ENCODE peak calls at places on chromosomes 12 and 14, in nine cellular contexts. V is 8988T; J is A172; O is stimulated activated CD4-positive, alpha-beta T cell treated with anti-CD3 and anti-CD28 coated beads, Interleukin-15, amount 100 ng/mL, for 1 hour; M is heart right ventricle; C is ACHN; L is anterior cingulate cortex; K is glutamatergic neuron; I is kidney. N is an unnamed sample.

GRCh38 chr12:22625671-22626251 is 790 bp downstream of the ETNK1 start:
- DNase-seq in K (peak), O (peak), I (no peak), M (peak), V (no peak), C (peak), L (peak), J (peak), N (no peak)

GRCh38 chr12:130044991-130045621 is 117.2 kb upstream of the FZD10 start:
- DNase-seq in O (no peak), I (no peak), L (no peak), V (no peak), K (no peak), M (no peak), C (no peak), J (no peak), N (no peak)

GRCh38 chr12:94941440-94941862 is 62.0 kb downstream of the NDUFA12 start:
- DNase-seq in O (no peak), V (no peak), J (peak), K (peak), C (no peak), L (no peak), I (no peak), M (peak), N (peak)

GRCh38 chr12:86950043-86950838 is 694.0 kb upstream of the MGAT4C start:
- DNase-seq in L (no peak), C (no peak), K (no peak), M (no peak), J (no peak), O (no peak), I (no peak), V (no peak), N (no peak)

GRCh38 chr14:65255583-65256443 is 153.5 kb upstream of the MAX start:
- DNase-seq in K (no peak), V (no peak), M (no peak), I (peak), C (no peak), J (no peak), O (no peak), L (no peak), N (no peak)

GRCh38 chr12:109727039-109727723 is 13.6 kb downstream of the FAM222A start:
- DNase-seq in K (no peak), M (no peak), C (no peak), O (no peak), L (peak), V (no peak), J (no peak), I (peak), N (no peak)

GRCh38 chr12:62758216-62758615 is 176.7 kb downstream of the PPM1H start:
- DNase-seq in L (no peak), I (no peak), K (no peak), M (no peak), V (no peak), O (no peak), C (no peak), J (no peak), N (no peak)

GRCh38 chr12:40691913-40692616 is at the start of gene CNTN1:
- DNase-seq in M (no peak), K (peak), J (no peak), O (no peak), V (no peak), C (peak), L (peak), I (peak), N (peak)

GRCh38 chr12:40515041-40515825 is 177.0 kb upstream of the CNTN1 start:
- DNase-seq in K (peak), I (no peak), C (no peak), J (no peak), O (no peak), L (no peak), M (no peak), V (no peak), N (no peak)

GRCh38 chr14:55572578-55572977 is 7.4 kb upstream of the KTN1 start:
- DNase-seq in V (no peak), O (no peak), M (peak), C (no peak), K (no peak), J (no peak), L (no peak), I (no peak), N (peak)

GRCh38 chr12:92080390-92081285 is 65.0 kb downstream of the BTG1 start:
- DNase-seq in J (peak), V (peak), K (no peak), O (no peak), C (peak), L (no peak), I (no peak), M (no peak), N (peak)

GRCh38 chr12:124720687-124721500 is 142.8 kb downstream of the SCARB1 start:
- DNase-seq in I (peak), K (no peak), M (peak), O (no peak), C (peak), J (peak), V (no peak), L (peak), N (peak)

GRCh38 chr12:119772431-119772830 is 104.5 kb downstream of the PRKAB1 start:
- DNase-seq in L (no peak), I (no peak), M (no peak), J (no peak), C (no peak), O (no peak), V (no peak), K (no peak), N (no peak)

GRCh38 chr14:90555126-90556049 is 158.6 kb downstream of the CALM1 start:
- DNase-seq in O (no peak), V (no peak), M (no peak), I (peak), J (no peak), C (no peak), K (no peak), L (no peak), N (no peak)

GRCh38 chr14:83632375-83632774 is 1897.6 kb upstream of the FLRT2 start:
- DNase-seq in I (no peak), K (no peak), J (no peak), O (no peak), L (no peak), V (no peak), M (no peak), C (no peak), N (no peak)

GRCh38 chr14:55749201-55749812 is 169.3 kb downstream of the KTN1 start:
- DNase-seq in O (no peak), I (no peak), M (no peak), L (no peak), C (no peak), K (no peak), V (no peak), J (no peak), N (peak)

GRCh38 chr12:946656-947055 is 2.8 kb downstream of the RAD52 start:
- DNase-seq in I (no peak), K (no peak), O (no peak), C (no peak), V (no peak), M (no peak), J (no peak), L (no peak), N (no peak)

GRCh38 chr12:8907513-8907912 is 6.8 kb upstream of the PHC1 start:
- DNase-seq in C (no peak), V (no peak), M (no peak), L (no peak), I (no peak), O (no peak), J (no peak), K (no peak), N (no peak)

GRCh38 chr14:61837336-61838229 is 75.4 kb downstream of the SNAPC1 start:
- DNase-seq in J (peak), I (peak), V (no peak), O (peak), C (peak), L (peak), K (peak), M (peak), N (peak)

GRCh38 chr14:54866588-54866987 is 36.0 kb downstream of the GCH1 start:
- DNase-seq in V (no peak), O (no peak), K (no peak), L (no peak), C (no peak), J (no peak), M (no peak), I (no peak), N (no peak)

GRCh38 chr12:89106950-89107349 is 245.4 kb downstream of the DUSP6 start:
- DNase-seq in I (no peak), J (no peak), M (no peak), L (no peak), V (no peak), K (no peak), O (no peak), C (no peak), N (no peak)

GRCh38 chr12:47164730-47165439 is 85.1 kb upstream of the AMIGO2 start:
- DNase-seq in I (no peak), C (no peak), L (no peak), M (no peak), V (no peak), K (no peak), J (no peak), O (no peak), N (no peak)

GRCh38 chr12:67540920-67541624 is 107.5 kb upstream of the DYRK2 start:
- DNase-seq in O (no peak), I (no peak), K (no peak), C (no peak), M (no peak), V (no peak), J (peak), L (no peak), N (peak)

GRCh38 chr14:62301911-62302310 is 539.7 kb downstream of the SNAPC1 start:
- DNase-seq in V (no peak), O (no peak), C (no peak), M (no peak), J (no peak), I (no peak), L (no peak), K (no peak), N (peak)

GRCh38 chr12:93982847-93983315 is 165.5 kb upstream of the PLXNC1 start:
- DNase-seq in L (no peak), V (no peak), K (no peak), M (no peak), O (no peak), C (no peak), I (no peak), J (peak), N (peak)

GRCh38 chr12:130879781-130880389 is 8.0 kb downstream of the RAN start:
- DNase-seq in M (no peak), K (no peak), I (no peak), C (no peak), V (peak), L (no peak), O (no peak), J (no peak), N (no peak)

GRCh38 chr12:1536817-1537216 is 57.6 kb downstream of the FBXL14 start:
- DNase-seq in L (no peak), M (no peak), V (no peak), K (no peak), O (no peak), C (no peak), I (no peak), J (no peak), N (no peak)

GRCh38 chr14:92897922-92898599 is 24.9 kb upstream of the CHGA start:
- DNase-seq in K (no peak), M (no peak), J (no peak), V (no peak), O (no peak), L (no peak), C (no peak), I (no peak), N (no peak)

GRCh38 chr12:69719336-69720316 is 19.0 kb upstream of the RAB3IP start:
- DNase-seq in I (no peak), C (no peak), O (no peak), M (no peak), K (no peak), V (no peak), J (no peak), L (no peak), N (no peak)

GRCh38 chr12:114580306-114580705 is 103.7 kb downstream of the TBX3 start:
- DNase-seq in I (no peak), C (no peak), L (no peak), J (no peak), O (no peak), K (no peak), M (no peak), V (no peak), N (no peak)

GRCh38 chr12:121791671-121792496 is 1.6 kb downstream of the RHOF start:
- DNase-seq in M (no peak), L (no peak), O (no peak), C (peak), V (no peak), J (peak), I (peak), K (no peak), N (peak)

GRCh38 chr12:131908716-131909595 is 14.5 kb downstream of the ULK1 start:
- DNase-seq in C (no peak), V (no peak), I (peak), O (no peak), J (no peak), M (peak), K (no peak), L (no peak), N (no peak)

GRCh38 chr12:111367661-111368221 is 1.2 kb downstream of the PHETA1 start:
- DNase-seq in V (no peak), L (no peak), C (peak), M (no peak), O (no peak), K (no peak), J (no peak), I (no peak), N (peak)

GRCh38 chr14:63524537-63525155 is 18.5 kb downstream of the PPP2R5E start:
- DNase-seq in J (no peak), L (no peak), O (no peak), V (no peak), I (peak), K (no peak), C (peak), M (no peak), N (no peak)

GRCh38 chr14:29035129-29035528 is 268.5 kb downstream of the FOXG1 start:
- DNase-seq in C (no peak), L (no peak), V (no peak), I (no peak), K (no peak), O (no peak), M (no peak), J (no peak), N (no peak)

GRCh38 chr12:14843425-14843887 is at the start of gene ART4:
- DNase-seq in C (no peak), O (no peak), K (no peak), J (no peak), V (no peak), M (peak), I (peak), L (no peak), N (no peak)

GRCh38 chr12:76144253-76144564 is 59.7 kb upstream of the NAP1L1 start:
- DNase-seq in O (peak), M (no peak), C (no peak), J (no peak), L (no peak), V (no peak), I (no peak), K (no peak), N (peak)

GRCh38 chr12:9634177-9634803 is 26.6 kb upstream of the KLRB1 start:
- DNase-seq in K (peak), M (peak), V (no peak), L (peak), I (no peak), J (peak), C (peak), O (peak), N (peak)

GRCh38 chr12:32272465-32272864 is 126.9 kb upstream of the FGD4 start:
- DNase-seq in K (no peak), J (no peak), L (no peak), M (no peak), V (no peak), O (no peak), C (no peak), I (no peak), N (no peak)